ENCODE peak calls at places on chromosomes 2 and 18, in six cellular contexts. I, X, Q, P, R and U are unnamed samples.

GRCh38 chr2:165294912-165295311 is 55.7 kb downstream of the SCN2A start:
- DNase-seq in I (no peak), P (no peak), Q (no peak), X (no peak), R (no peak), U (no peak)

GRCh38 chr2:202821538-202822160 is 49.9 kb downstream of the ICA1L start:
- DNase-seq in X (no peak), P (no peak), Q (no peak), R (no peak), I (no peak), U (no peak)

GRCh38 chr18:58635891-58636290 is 7.0 kb upstream of the ALPK2 start:
- DNase-seq in R (no peak), Q (no peak), X (peak; percentile 85), I (no peak), P (no peak), U (peak; percentile 87)

GRCh38 chr2:36322108-36322507 is 33.5 kb upstream of the CRIM1 start:
- DNase-seq in P (no peak), X (peak; percentile 73), I (no peak), R (no peak), Q (no peak), U (peak; percentile 65)

GRCh38 chr2:174748948-174749347 is 15.3 kb downstream of the CHRNA1 start:
- DNase-seq in I (peak; percentile 61), P (peak; percentile 94), Q (peak; percentile 49), R (peak; percentile 51), X (peak; percentile 51), U (peak; percentile 59)

GRCh38 chr2:135647836-135648579 is 93.6 kb upstream of the UBXN4 start:
- DNase-seq in I (no peak), P (no peak), R (no peak), X (no peak), Q (no peak), U (no peak)

GRCh38 chr2:200216310-200216709 is 90.2 kb upstream of the SPATS2L start:
- DNase-seq in P (no peak), R (no peak), I (no peak), X (no peak), Q (no peak), U (no peak)

GRCh38 chr2:151097118-151097517 is 164.5 kb downstream of the RBM43 start:
- DNase-seq in R (no peak), I (peak; percentile 5), Q (no peak), P (no peak), X (peak; percentile 18), U (peak; percentile 62)

GRCh38 chr2:234495801-234496441 is 960 bp downstream of the ARL4C start:
- DNase-seq in I (no peak), Q (no peak), P (peak; percentile 79), X (peak; percentile 46), R (peak; percentile 44), U (no peak)

GRCh38 chr2:74768401-74768914 is 65.5 kb upstream of the HK2 start:
- DNase-seq in X (peak; percentile 76), Q (no peak), I (no peak), P (no peak), R (peak; percentile 30), U (peak; percentile 23)

GRCh38 chr2:215905691-215906090 is 107.7 kb downstream of the MREG start:
- DNase-seq in R (no peak), P (no peak), X (no peak), Q (no peak), I (no peak), U (no peak)

GRCh38 chr2:74188018-74188601 is 9.4 kb upstream of the MOB1A start:
- DNase-seq in P (peak; percentile 85), I (peak; percentile 18), Q (no peak), R (peak; percentile 36), X (peak; percentile 63), U (peak; percentile 54)

GRCh38 chr2:203811491-203812221 is 55.9 kb upstream of the CTLA4 start:
- DNase-seq in Q (peak; percentile 78), X (peak; percentile 88), I (peak; percentile 54), R (peak; percentile 76), P (no peak), U (peak; percentile 93)

GRCh38 chr2:144477943-144478283 is 42.0 kb downstream of the ZEB2 start:
- DNase-seq in P (no peak), Q (no peak), I (no peak), X (no peak), R (no peak), U (no peak)

GRCh38 chr2:119366161-119366648 is 429 bp downstream of the C2orf76 start:
- DNase-seq in X (peak; percentile 42), Q (no peak), P (no peak), I (no peak), R (no peak), U (peak; percentile 52)

GRCh38 chr2:196592912-196593881 is 46.3 kb upstream of the CCDC150 start:
- DNase-seq in X (peak; percentile 59), P (peak; percentile 86), I (peak; percentile 35), R (peak; percentile 56), Q (no peak), U (peak; percentile 53)

GRCh38 chr2:168085801-168086361 is 161.5 kb downstream of the STK39 start:
- DNase-seq in P (no peak), X (no peak), R (no peak), I (no peak), Q (no peak), U (no peak)

GRCh38 chr2:177830881-177831386 is 241.6 kb downstream of the PDE11A start:
- DNase-seq in I (no peak), X (no peak), Q (no peak), R (no peak), P (no peak), U (no peak)

DNA sequence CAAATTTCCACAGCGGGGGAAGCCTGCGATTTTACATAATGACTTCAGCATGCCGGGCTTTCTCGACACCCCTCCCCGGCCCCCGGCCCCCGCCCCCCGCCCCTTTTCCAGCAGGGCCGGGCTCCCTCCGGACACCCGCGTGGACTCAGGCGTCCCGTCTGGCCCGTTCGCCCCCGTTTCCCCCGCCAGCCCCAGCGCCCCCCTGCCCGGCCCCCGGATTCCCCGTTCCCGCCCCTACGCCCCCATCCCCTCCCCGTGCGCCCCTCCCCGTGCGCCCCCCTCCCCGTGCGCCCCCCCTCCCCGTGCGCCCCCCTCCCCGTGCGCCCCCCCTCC is 456 bp upstream of the NFATC1 start:
- DNase-seq in Q (no peak), R (no peak), X (no peak), I (no peak), P (no peak), U (no peak)
- H3K4me3 ChIP-seq in Q (peak overlapping the region; percentile 69), R (peak overlapping the region; percentile 60), X (no peak overlapping the region), I (peak overlapping the region; percentile 37), P (no peak overlapping the region), U (peak overlapping the region; percentile 3)

DNA sequence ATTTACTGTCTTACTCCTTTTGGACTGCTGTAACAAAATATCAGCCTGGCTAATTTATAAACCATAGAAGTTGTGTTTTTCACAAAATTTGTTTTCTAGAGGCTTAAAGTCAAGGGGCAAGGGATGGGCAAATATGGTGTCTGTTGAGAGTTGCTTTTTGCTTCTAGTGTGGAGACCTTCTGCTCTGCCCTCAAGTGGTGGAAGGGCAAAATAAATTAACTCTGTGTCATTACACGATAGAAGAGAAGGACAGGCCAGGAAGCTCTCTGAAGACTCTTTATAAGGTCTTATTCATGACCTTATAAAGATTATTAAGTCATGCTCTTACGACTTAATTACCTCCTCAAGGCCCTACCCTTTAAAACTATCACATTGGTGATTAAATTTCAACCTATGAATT is 181.2 kb upstream of the LRATD1 start:
- DNase-seq in Q (no peak), X (no peak), P (no peak), R (no peak), I (no peak), U (no peak)
- TF ChIP-seq CTCF in Q (no peak), X (no peak), P (peak; percentile 60), R (no peak), I (no peak), U (no peak)

GRCh38 chr2:68369340-68369734 is 4.3 kb downstream of the PLEK start:
- DNase-seq in I (no peak), R (no peak), X (no peak), Q (no peak), P (no peak), U (no peak)

GRCh38 chr2:68368657-68369339 is 3.7 kb downstream of the PLEK start:
- DNase-seq in R (no peak), I (no peak), P (no peak), X (peak; percentile 77), Q (no peak), U (peak; percentile 87)

GRCh38 chr2:68372435-68372834 is 7.4 kb downstream of the PLEK start:
- DNase-seq in R (no peak), P (no peak), I (no peak), Q (no peak), X (no peak), U (no peak)

GRCh38 chr2:68371581-68371980 is 6.5 kb downstream of the PLEK start:
- DNase-seq in I (no peak), Q (no peak), R (no peak), X (no peak), P (no peak), U (peak; percentile 5)

GRCh38 chr2:68371138-68371537 is 6.1 kb downstream of the PLEK start:
- DNase-seq in I (no peak), R (no peak), X (no peak), P (no peak), Q (no peak), U (no peak)
- H3K4me3 ChIP-seq in I (no peak overlapping the region), R (no peak overlapping the region), X (no peak overlapping the region), P (no peak overlapping the region), Q (no peak overlapping the region), U (no peak overlapping the region)

GRCh38 chr2:207385903-207386302 is 143.9 kb upstream of the CREB1 start:
- DNase-seq in I (no peak), P (no peak), X (peak; percentile 75), Q (no peak), R (no peak), U (peak; percentile 80)
- TF ChIP-seq CTCF in I (no peak), P (no peak), X (no peak), Q (no peak), R (no peak), U (no peak)

DNA sequence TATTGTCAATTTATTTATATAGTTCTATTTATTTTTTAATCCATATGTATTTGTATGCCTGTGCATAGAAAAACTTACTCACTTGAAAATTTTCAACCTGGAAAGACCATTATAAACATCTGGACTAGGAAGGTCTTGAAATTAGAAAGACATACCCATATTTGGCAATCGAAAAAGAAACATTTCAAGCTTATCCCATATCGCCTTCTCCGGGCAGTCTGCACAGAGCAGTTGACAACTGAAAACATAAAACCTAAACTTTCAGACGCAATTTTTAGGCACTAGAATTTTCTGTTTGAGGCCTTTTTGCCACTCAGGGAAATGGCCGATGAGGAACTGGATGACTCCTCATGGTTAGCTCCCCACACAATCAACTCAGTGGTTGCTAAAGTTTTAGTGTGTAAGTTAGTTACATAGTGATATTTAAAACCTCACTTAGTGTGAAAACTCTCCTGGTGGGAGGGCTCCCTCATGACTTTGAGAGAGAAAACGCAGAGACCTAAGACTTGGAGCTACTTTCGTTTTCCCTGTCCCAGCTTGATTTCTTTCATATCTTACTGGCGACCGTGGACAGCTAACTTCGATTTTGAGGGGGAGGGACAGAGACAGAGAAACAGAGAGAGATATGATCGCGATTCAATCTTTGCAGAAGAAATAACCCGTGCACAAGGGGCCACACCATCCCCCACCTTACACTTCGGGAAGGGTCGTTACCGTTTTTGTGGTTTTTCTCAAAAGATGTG is 3.2 kb upstream of the HOXD12 start:
- DNase-seq in Q (no peak), I (no peak), X (peak; percentile 29), R (no peak), P (no peak), U (peak; percentile 40)
- H3K4me3 ChIP-seq in Q (peak overlapping the region; percentile 49), I (no peak overlapping the region), X (peak overlapping the region; percentile 56), R (peak overlapping the region; percentile 51), P (peak overlapping the region; percentile 68), U (no peak overlapping the region)